ENCODE peak calls at places on chromosomes 16 and 17, in seven cellular contexts. E, G, B, L, Q, S and X are unnamed samples.

GRCh38 chr16:75420987-75421819 is 12.1 kb downstream of the CFDP1 start:
- DNase-seq in G (peak; percentile 67), L (peak; percentile 77), B (peak; percentile 80), S (no peak), Q (peak; percentile 97), E (no peak), X (no peak)

GRCh38 chr16:79593074-79593531 is 7.4 kb downstream of the MAF start:
- DNase-seq in E (no peak), B (no peak), S (no peak), Q (no peak), G (no peak), L (no peak), X (no peak)

GRCh38 chr17:73815474-73815873 is 171.2 kb upstream of the SDK2 start:
- DNase-seq in E (no peak), L (no peak), B (no peak), S (no peak), Q (no peak), G (no peak), X (no peak)

GRCh38 chr17:63446981-63447687 is 1.0 kb upstream of the CYB561 start:
- DNase-seq in L (no peak), E (peak; percentile 88), B (no peak), G (no peak), S (no peak), Q (no peak), X (no peak)

GRCh38 chr17:44556854-44557606 is at the start of gene FZD2:
- DNase-seq in B (peak; percentile 96), G (peak; percentile 100), S (peak; percentile 97), Q (peak; percentile 95), L (peak; percentile 95), E (peak; percentile 89), X (peak; percentile 98)

GRCh38 chr16:52581530-52581929 is 34.6 kb upstream of the TOX3 start:
- DNase-seq in Q (peak; percentile 58), L (no peak), G (no peak), E (no peak), B (no peak), S (no peak), X (no peak)

GRCh38 chr16:2471016-2471652 is at the start of gene NTN3:
- DNase-seq in L (no peak), B (no peak), G (no peak), Q (peak; percentile 67), E (peak; percentile 93), S (no peak), X (no peak)

GRCh38 chr17:309361-309888 is 43.2 kb downstream of the RPH3AL start:
- DNase-seq in S (no peak), L (no peak), E (no peak), Q (peak; percentile 67), B (no peak), G (no peak), X (no peak)

GRCh38 chr17:50206604-50207293 is 5.3 kb upstream of the COL1A1 start:
- DNase-seq in E (no peak), S (no peak), L (peak; percentile 77), Q (peak; percentile 52), B (peak; percentile 61), G (peak; percentile 81), X (no peak)

GRCh38 chr17:75241143-75241430 is 20.3 kb downstream of the GGA3 start:
- DNase-seq in B (peak; percentile 62), L (no peak), G (no peak), Q (no peak), E (no peak), S (no peak), X (no peak)

GRCh38 chr16:66457888-66458287 is 30.8 kb downstream of the BEAN1 start:
- DNase-seq in Q (no peak), B (no peak), S (no peak), L (no peak), G (peak; percentile 63), E (no peak), X (no peak)

GRCh38 chr16:89623511-89624232 is 10.2 kb downstream of the DPEP1 start:
- DNase-seq in Q (no peak), G (peak; percentile 34), B (peak; percentile 38), S (no peak), L (peak; percentile 29), E (no peak), X (no peak)

GRCh38 chr17:39671651-39672521 is 3.6 kb downstream of the PNMT start:
- DNase-seq in G (peak; percentile 44), B (peak; percentile 37), E (peak; percentile 21), S (no peak), L (no peak), Q (no peak), X (no peak)

GRCh38 chr16:19804538-19805323 is 79.9 kb downstream of the GPRC5B start:
- DNase-seq in E (peak; percentile 86), L (peak; percentile 69), S (no peak), B (no peak), G (no peak), Q (no peak), X (no peak)

GRCh38 chr16:61936522-61936921 is 99.7 kb downstream of the CDH8 start:
- DNase-seq in Q (peak; percentile 53), G (no peak), B (no peak), S (no peak), L (no peak), E (no peak), X (no peak)

GRCh38 chr16:14378684-14379467 is 251.2 kb downstream of the PARN start:
- DNase-seq in L (no peak), B (peak; percentile 92), G (peak; percentile 88), S (peak; percentile 18), Q (no peak), E (no peak), X (no peak)

GRCh38 chr16:54936086-54936978 is 5.7 kb downstream of the IRX5 start:
- DNase-seq in E (no peak), S (no peak), B (peak; percentile 57), Q (no peak), G (peak; percentile 71), L (no peak), X (no peak)

GRCh38 chr17:47742319-47743181 is 9.5 kb downstream of the TBX21 start:
- DNase-seq in L (no peak), G (peak; percentile 17), B (no peak), E (peak; percentile 35), S (no peak), Q (no peak), X (no peak)

GRCh38 chr17:10089221-10089799 is 109.1 kb downstream of the GAS7 start:
- DNase-seq in E (no peak), S (no peak), G (no peak), B (no peak), Q (no peak), L (peak; percentile 84), X (no peak)

GRCh38 chr17:65297384-65297783 is 160.2 kb downstream of the RGS9 start:
- DNase-seq in Q (peak; percentile 74), S (no peak), E (no peak), L (no peak), B (peak; percentile 85), G (peak; percentile 46), X (no peak)

GRCh38 chr16:66581246-66581952 is 2.1 kb downstream of the CMTM2 start:
- DNase-seq in L (no peak), B (peak; percentile 52), S (no peak), E (no peak), G (no peak), Q (no peak), X (no peak)

GRCh38 chr17:17502741-17503565 is 6.8 kb upstream of the RASD1 start:
- DNase-seq in L (no peak), Q (no peak), B (no peak), S (no peak), E (no peak), G (no peak), X (no peak)

GRCh38 chr16:51383909-51384308 is 232.8 kb upstream of the SALL1 start:
- DNase-seq in B (no peak), E (no peak), Q (no peak), S (no peak), L (no peak), G (no peak), X (no peak)

GRCh38 chr17:27577124-27577761 is 53.7 kb upstream of the LGALS9 start:
- DNase-seq in B (peak; percentile 62), E (no peak), S (no peak), L (no peak), G (peak; percentile 81), Q (no peak), X (no peak)

GRCh38 chr16:2194166-2194834 is 2.1 kb downstream of the CASKIN1 start:
- DNase-seq in B (peak; percentile 53), S (no peak), Q (peak; percentile 71), E (no peak), L (peak; percentile 74), G (peak; percentile 47), X (no peak)

GRCh38 chr17:21194210-21194609 is 19.8 kb downstream of the TMEM11 start:
- DNase-seq in E (no peak), G (no peak), B (no peak), L (no peak), Q (no peak), S (no peak), X (no peak)

GRCh38 chr17:77383613-77384608 is 243.1 kb downstream of the SEC14L1 start:
- DNase-seq in G (no peak), E (peak; percentile 39), B (no peak), Q (no peak), S (no peak), L (peak; percentile 46), X (no peak)

GRCh38 chr17:79797492-79798295 is 817 bp upstream of the CBX8 start:
- DNase-seq in B (no peak), L (no peak), S (no peak), G (no peak), Q (peak; percentile 58), E (peak; percentile 73), X (no peak)

GRCh38 chr17:52035336-52035915 is 123.1 kb downstream of the CA10 start:
- DNase-seq in Q (no peak), E (peak; percentile 42), S (no peak), B (no peak), L (no peak), G (no peak), X (no peak)

GRCh38 chr16:47143329-47143676 is 442 bp downstream of the NETO2 start:
- DNase-seq in E (peak; percentile 75), Q (peak; percentile 81), B (peak; percentile 56), G (peak; percentile 75), S (no peak), L (no peak), X (no peak)

GRCh38 chr16:77789085-77789611 is 784 bp downstream of the VAT1L start:
- DNase-seq in G (no peak), Q (no peak), L (no peak), B (no peak), S (no peak), E (no peak), X (no peak)

GRCh38 chr16:50207652-50208051 is 54.5 kb downstream of the TENT4B start:
- DNase-seq in B (peak; percentile 75), Q (peak; percentile 37), L (no peak), G (peak; percentile 74), S (no peak), E (no peak), X (no peak)

GRCh38 chr17:58788199-58788598 is 32.5 kb downstream of the PPM1E start:
- DNase-seq in L (no peak), G (no peak), Q (no peak), S (no peak), E (no peak), B (no peak), X (no peak)

GRCh38 chr16:88951989-88952388 is 25.0 kb downstream of the CBFA2T3 start:
- DNase-seq in G (no peak), Q (no peak), S (no peak), L (no peak), E (no peak), B (no peak), X (no peak)

GRCh38 chr17:46108120-46108519 is 85.1 kb downstream of the KANSL1 start:
- DNase-seq in G (no peak), S (no peak), Q (no peak), L (no peak), B (no peak), E (no peak), X (no peak)

GRCh38 chr17:41065829-41066624 is at the start of gene KRTAP2-4:
- DNase-seq in B (peak; percentile 91), E (no peak), S (no peak), G (peak; percentile 96), Q (no peak), L (no peak), X (peak; percentile 71)

GRCh38 chr17:17781591-17782424 is 55.0 kb downstream of the SREBF1 start:
- DNase-seq in L (peak; percentile 87), Q (peak; percentile 87), B (peak; percentile 48), S (peak; percentile 7), G (peak; percentile 72), E (peak; percentile 68), X (no peak)